ENCODE peak calls at places on chromosomes 11 and 22, in four cellular contexts. G is neural progenitor cell, V is astrocyte of the spinal cord, U is coronary artery. F is an unnamed sample.

GRCh38 chr11:96388891-96389603 is 665 bp downstream of the CCDC82 start:
- DNase-seq in G (peak), V (no peak), U (no peak), F (no peak)

GRCh38 chr11:108115495-108116140 is 5.7 kb upstream of the ACAT1 start:
- DNase-seq in U (peak), G (peak), V (peak), F (no peak)

GRCh38 chr11:70531281-70532065 is 133.1 kb downstream of the CTTN start:
- DNase-seq in G (no peak), V (no peak), U (no peak), F (no peak)

GRCh38 chr11:74671520-74672196 is 59.6 kb downstream of the CHRDL2 start:
- DNase-seq in U (no peak), G (no peak), V (peak), F (peak)

GRCh38 chr22:36617694-36618522 is 85.6 kb downstream of the CACNG2 start:
- DNase-seq in U (no peak), G (no peak), V (no peak), F (no peak)

GRCh38 chr11:75472081-75472732 is 39.2 kb upstream of the KLHL35 start:
- DNase-seq in G (no peak), V (no peak), U (no peak), F (no peak)

GRCh38 chr11:69654660-69655478 is 13.9 kb downstream of the CCND1 start:
- DNase-seq in G (no peak), V (no peak), U (no peak), F (no peak)

GRCh38 chr11:30203850-30204249 is 27.0 kb upstream of the FSHB start:
- DNase-seq in V (no peak), G (no peak), U (no peak), F (no peak)

GRCh38 chr11:126403039-126403438 is 47.6 kb downstream of the ST3GAL4 start:
- DNase-seq in U (no peak), V (no peak), G (peak), F (no peak)

GRCh38 chr11:45472713-45473317 is 186.7 kb upstream of the SYT13 start:
- DNase-seq in V (no peak), G (no peak), U (no peak), F (no peak)

DNA sequence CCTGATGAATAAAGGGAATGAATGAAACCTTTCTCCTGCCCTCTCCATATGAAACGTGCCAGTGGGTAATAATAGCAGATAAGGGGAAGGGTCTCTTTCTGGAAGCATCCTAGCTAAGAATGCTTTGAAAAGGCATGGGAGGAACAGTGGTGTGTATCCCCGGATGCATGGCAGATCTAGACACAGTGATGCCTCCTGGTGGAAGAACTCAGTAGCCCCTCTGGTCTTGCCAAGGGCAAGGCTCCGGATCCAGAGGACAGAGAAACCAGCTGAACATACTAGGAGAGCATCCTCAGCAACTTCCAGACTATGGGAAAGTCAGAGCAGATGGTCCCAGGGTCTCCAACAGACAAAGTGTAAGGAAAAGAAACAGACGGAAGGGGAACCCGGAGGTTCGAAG is 6.4 kb downstream of the BAIAP2L2 start:
- DNase-seq in V (no peak), G (peak), U (no peak), F (no peak)
- TF ChIP-seq CTCF in V (peak), G (peak), U (no peak), F (peak)

GRCh38 chr22:22462813-22463567 is 45.6 kb downstream of the ZNF280B start:
- DNase-seq in V (no peak), G (peak), U (no peak), F (no peak)
- TF ChIP-seq CTCF in V (peak), G (peak), U (no peak), F (peak)

DNA sequence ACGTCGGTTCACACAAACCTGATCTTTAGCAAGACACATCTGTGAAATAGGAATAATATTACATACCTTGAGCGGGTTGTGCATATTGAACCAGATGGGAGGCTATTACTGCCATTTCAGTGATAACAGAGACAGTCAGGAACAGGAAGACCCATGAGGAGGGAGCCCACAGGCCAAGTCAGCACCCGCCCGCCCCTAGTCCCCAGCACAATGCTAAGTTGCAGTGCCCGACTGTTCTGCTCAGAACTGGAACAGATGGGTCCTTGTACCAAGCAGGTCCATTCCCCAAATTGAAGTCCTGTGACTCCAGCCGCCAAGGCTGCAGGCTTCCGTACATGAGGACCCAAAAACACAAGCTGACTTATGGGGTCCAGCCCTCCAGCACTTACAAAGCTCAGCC is 9.3 kb downstream of the CXCR5 start:
- DNase-seq in G (no peak), V (no peak), U (no peak), F (no peak)
- TF ChIP-seq CTCF in G (no peak), V (no peak), U (no peak), F (no peak)

GRCh38 chr11:133576351-133576750 is 44.0 kb upstream of the OPCML start:
- DNase-seq in G (peak), U (no peak), V (no peak), F (no peak)
- TF ChIP-seq CTCF in G (peak), U (no peak), V (no peak), F (no peak)

DNA sequence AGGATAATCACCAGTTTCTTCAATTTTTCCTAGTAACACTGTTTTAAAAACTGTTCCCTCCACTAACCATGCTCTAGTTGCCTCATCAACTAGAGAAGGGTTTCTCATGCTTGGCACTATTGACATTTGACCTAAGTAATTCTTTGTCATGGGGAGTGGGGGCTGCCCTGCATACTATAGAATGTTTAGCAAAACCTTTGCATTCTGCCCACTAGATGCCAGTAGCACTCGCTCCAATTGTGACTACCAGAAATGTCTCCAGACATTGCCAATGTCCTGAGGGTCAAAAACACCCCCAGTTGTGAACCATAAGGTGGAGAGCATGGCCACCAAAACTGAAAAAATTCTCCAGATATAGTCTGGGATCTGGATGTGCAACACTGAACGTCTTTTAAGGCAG is 27.6 kb upstream of the BMAL1 start:
- DNase-seq in G (peak), U (no peak), V (no peak), F (no peak)
- TF ChIP-seq CTCF in G (peak), U (no peak), V (peak), F (peak)

DNA sequence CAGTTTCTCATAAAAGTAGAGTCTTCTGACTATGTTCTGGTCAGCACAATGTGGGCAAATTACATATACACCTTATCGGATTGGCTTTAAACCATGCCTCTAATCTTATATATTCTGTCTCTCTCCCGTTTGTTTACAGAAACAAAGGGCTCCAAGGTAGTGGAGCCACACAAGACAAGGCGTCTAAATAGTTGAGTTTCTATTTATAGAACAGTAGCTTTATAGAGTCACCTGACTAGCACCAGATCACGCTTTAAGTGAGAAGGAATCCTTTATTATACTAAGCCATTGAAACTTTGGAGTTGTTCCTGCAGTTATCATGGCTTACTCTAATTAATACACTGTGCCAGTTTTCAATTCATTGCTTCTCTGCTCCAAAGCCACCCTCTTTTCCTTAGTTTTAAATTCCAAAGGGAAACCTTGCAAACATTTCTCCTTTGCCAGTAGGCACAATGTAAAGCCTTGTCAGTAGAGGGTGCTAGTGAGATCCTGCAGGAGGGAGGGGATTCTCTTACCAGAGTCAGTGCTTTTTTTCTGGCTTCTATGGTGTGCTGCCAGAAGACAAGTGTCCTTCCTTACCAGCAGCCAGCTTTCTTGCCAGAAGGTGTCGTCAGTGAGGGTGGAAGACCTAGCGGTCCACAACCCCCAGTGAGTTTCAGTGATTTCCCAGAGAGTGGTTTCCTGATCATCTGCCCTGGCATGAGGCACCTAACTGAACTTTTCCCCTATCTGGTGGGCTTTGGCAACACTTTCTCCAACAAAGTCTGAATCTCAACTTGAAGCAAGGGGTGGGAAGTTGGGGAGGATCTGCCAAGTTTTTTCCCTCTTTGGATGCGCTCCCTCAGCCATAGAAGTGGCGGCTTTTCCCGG is 71.7 kb downstream of the RAB38 start:
- DNase-seq in G (peak), V (peak), U (no peak), F (no peak)
- TF ChIP-seq CTCF in G (peak), V (peak), U (no peak), F (peak)

GRCh38 chr11:65851083-65851579 is 6.8 kb downstream of the CFL1 start:
- DNase-seq in U (no peak), V (no peak), G (peak), F (no peak)
- TF ChIP-seq CTCF in U (no peak), V (peak), G (peak), F (peak)

GRCh38 chr11:7570938-7571337 is 57.1 kb downstream of the PPFIBP2 start:
- DNase-seq in G (no peak), V (no peak), U (no peak), F (no peak)
- TF ChIP-seq CTCF in G (no peak), V (no peak), U (no peak), F (no peak)

GRCh38 chr11:41056892-41057569 is 402.4 kb downstream of the LRRC4C start:
- DNase-seq in U (no peak), V (no peak), G (no peak), F (no peak)

GRCh38 chr11:41053894-41054293 is 405.6 kb downstream of the LRRC4C start:
- DNase-seq in V (no peak), G (no peak), U (no peak), F (no peak)

GRCh38 chr11:41058138-41058537 is 401.3 kb downstream of the LRRC4C start:
- DNase-seq in U (no peak), G (no peak), V (no peak), F (no peak)
- TF ChIP-seq CTCF in U (no peak), G (no peak), V (no peak), F (no peak)

F was measured in osteocyte.